ENCODE peak calls at places on chromosomes 11 and 22, in nine cellular contexts. A, X, B, N, O, L, Q, D and Z are unnamed samples.

GRCh38 chr22:26709617-26710390 is 52.4 kb downstream of the MIAT start:
- DNase-seq in A (no peak), X (no peak), B (no peak), N (no peak), O (no peak), L (no peak), Q (no peak), D (peak; percentile 69), Z (no peak)

GRCh38 chr11:58561394-58562102 is 14.1 kb downstream of the LPXN start:
- DNase-seq in A (no peak), X (no peak), B (no peak), N (no peak), O (peak; percentile 22), L (no peak), Q (no peak), D (no peak), Z (no peak)

GRCh38 chr22:20957118-20957690 is 9.9 kb upstream of the AIFM3 start:
- DNase-seq in A (no peak), X (no peak), B (no peak), N (no peak), O (no peak), L (no peak), Q (peak; percentile 17), D (no peak), Z (no peak)

GRCh38 chr22:45064313-45065268 is 54.8 kb upstream of the PHF21B start:
- DNase-seq in A (no peak), X (no peak), B (no peak), N (no peak), O (no peak), L (peak; percentile 15), Q (no peak), D (peak; percentile 66), Z (no peak)

GRCh38 chr11:118175031-118175531 is 1.4 kb downstream of the SCN2B start:
- DNase-seq in A (no peak), X (no peak), B (no peak), N (no peak), O (peak; percentile 48), L (no peak), Q (peak; percentile 55), D (peak; percentile 18), Z (no peak)

GRCh38 chr22:35568751-35569725 is 28.4 kb downstream of the RASD2 start:
- DNase-seq in A (no peak), X (no peak), B (no peak), N (no peak), O (no peak), L (no peak), Q (no peak), D (peak; percentile 30), Z (no peak)

GRCh38 chr11:45071232-45071631 is 75.2 kb upstream of the PRDM11 start:
- DNase-seq in A (no peak), X (no peak), B (no peak), N (no peak), O (no peak), L (no peak), Q (no peak), D (no peak), Z (no peak)

GRCh38 chr11:117315285-117316196 is 515 bp downstream of the BACE1 start:
- DNase-seq in A (no peak), X (no peak), B (peak; percentile 21), N (peak; percentile 33), O (no peak), L (no peak), Q (no peak), D (no peak), Z (no peak)